ENCODE peak calls at places on chromosomes 7 and 10, in five cellular contexts. One of them, this sample, is unnamed.

GRCh38 chr7:12025246-12025645 is 185.8 kb upstream of the TMEM106B start:
- DNase-seq in HCT116: no peak
- DNase-seq in H1: no peak
- DNase-seq in K562: no peak
- DNase-seq in prostate gland: no peak
- DNase-seq in this sample: no peak

GRCh38 chr10:6660460-6660859 is 80.4 kb upstream of the PRKCQ start:
- DNase-seq in HCT116: no peak
- DNase-seq in H1: no peak
- DNase-seq in K562: no peak
- DNase-seq in prostate gland: no peak
- DNase-seq in this sample: no peak

GRCh38 chr7:118175751-118176150 is 8.2 kb upstream of the LSM8 start:
- DNase-seq in HCT116: no peak
- DNase-seq in H1: no peak
- DNase-seq in K562: no peak
- DNase-seq in prostate gland: no peak
- DNase-seq in this sample: no peak

GRCh38 chr7:82605247-82605864 is 161.8 kb upstream of the CACNA2D1 start:
- DNase-seq in HCT116: peak; percentile 18
- DNase-seq in H1: no peak
- DNase-seq in K562: peak; percentile 29
- DNase-seq in prostate gland: no peak
- DNase-seq in this sample: no peak

GRCh38 chr7:130118801-130119200 is 48.5 kb downstream of the KLHDC10 start:
- DNase-seq in HCT116: no peak
- DNase-seq in H1: no peak
- DNase-seq in K562: no peak
- DNase-seq in prostate gland: no peak
- DNase-seq in this sample: no peak

GRCh38 chr10:21511931-21512330 is 13.6 kb downstream of the SKIDA1 start:
- DNase-seq in HCT116: no peak
- DNase-seq in H1: no peak
- DNase-seq in K562: no peak
- DNase-seq in prostate gland: no peak
- DNase-seq in this sample: no peak

GRCh38 chr10:113982745-113983144 is 60.9 kb upstream of the ADRB1 start:
- DNase-seq in HCT116: no peak
- DNase-seq in H1: no peak
- DNase-seq in K562: no peak
- DNase-seq in prostate gland: peak; percentile 73
- DNase-seq in this sample: no peak

GRCh38 chr7:101122933-101123702 is 3.8 kb upstream of the SERPINE1 start:
- DNase-seq in HCT116: no peak
- DNase-seq in H1: no peak
- DNase-seq in K562: no peak
- DNase-seq in prostate gland: no peak
- DNase-seq in this sample: no peak

GRCh38 chr7:11373546-11374142 is 400.0 kb downstream of the PHF14 start:
- DNase-seq in HCT116: peak; percentile 23
- DNase-seq in H1: no peak
- DNase-seq in K562: peak; percentile 9
- DNase-seq in prostate gland: no peak
- DNase-seq in this sample: no peak

GRCh38 chr7:74052628-74053027 is 24.7 kb downstream of the ELN start:
- DNase-seq in HCT116: no peak
- DNase-seq in H1: no peak
- DNase-seq in K562: no peak
- DNase-seq in prostate gland: no peak
- DNase-seq in this sample: no peak

GRCh38 chr7:142345817-142346216 is 88.0 kb upstream of the PRSS58 start:
- DNase-seq in HCT116: no peak
- DNase-seq in H1: no peak
- DNase-seq in K562: no peak
- DNase-seq in prostate gland: no peak
- DNase-seq in this sample: no peak

GRCh38 chr7:8130663-8131062 is 131.3 kb downstream of the ICA1 start:
- DNase-seq in HCT116: no peak
- DNase-seq in H1: no peak
- DNase-seq in K562: no peak
- DNase-seq in prostate gland: no peak
- DNase-seq in this sample: no peak

GRCh38 chr7:8129323-8129659 is 132.7 kb downstream of the ICA1 start:
- DNase-seq in HCT116: no peak
- DNase-seq in H1: no peak
- DNase-seq in K562: no peak
- DNase-seq in prostate gland: no peak
- DNase-seq in this sample: no peak

GRCh38 chr7:8126768-8127167 is 135.2 kb downstream of the ICA1 start:
- DNase-seq in HCT116: no peak
- DNase-seq in H1: no peak
- DNase-seq in K562: no peak
- DNase-seq in prostate gland: no peak
- DNase-seq in this sample: no peak

GRCh38 chr7:8125680-8126444 is 136.1 kb downstream of the ICA1 start:
- DNase-seq in HCT116: no peak
- DNase-seq in H1: no peak
- DNase-seq in K562: no peak
- DNase-seq in prostate gland: no peak
- DNase-seq in this sample: no peak

GRCh38 chr7:8128457-8129322 is 133.3 kb downstream of the ICA1 start:
- DNase-seq in HCT116: no peak
- DNase-seq in H1: no peak
- DNase-seq in K562: no peak
- DNase-seq in prostate gland: no peak
- DNase-seq in this sample: no peak
- TF ChIP-seq POLR2A in HCT116: no peak
- TF ChIP-seq POLR2A in H1: no peak
- TF ChIP-seq POLR2A in K562: no peak
- TF ChIP-seq POLR2A in prostate gland: no peak
- TF ChIP-seq POLR2A in this sample: no peak

GRCh38 chr10:44858988-44859387 is 52.1 kb upstream of the TMEM72 start:
- DNase-seq in HCT116: no peak
- DNase-seq in H1: no peak
- DNase-seq in K562: no peak
- DNase-seq in prostate gland: no peak
- DNase-seq in this sample: no peak
- H3K4me1 ChIP-seq in HCT116: peaks cover under 1% of the 10 kb centered on the region
- H3K4me1 ChIP-seq in H1: peaks cover 16% of the 10 kb centered on the region
- H3K4me1 ChIP-seq in K562: no peaks in the 10 kb centered on the region
- H3K4me1 ChIP-seq in prostate gland: no peaks in the 10 kb centered on the region
- H3K4me1 ChIP-seq in this sample: peaks cover 16% of the 10 kb centered on the region

GRCh38 chr10:44065788-44066075 is 319.2 kb downstream of the CXCL12 start:
- DNase-seq in HCT116: no peak
- DNase-seq in H1: no peak
- DNase-seq in K562: no peak
- DNase-seq in prostate gland: no peak
- DNase-seq in this sample: no peak
- TF ChIP-seq POLR2AphosphoS5 in HCT116: no peak
- TF ChIP-seq POLR2AphosphoS5 in H1: no peak
- TF ChIP-seq POLR2AphosphoS5 in K562: no peak
- TF ChIP-seq POLR2AphosphoS5 in prostate gland: no peak
- TF ChIP-seq POLR2AphosphoS5 in this sample: no peak

GRCh38 chr10:116610443-116611152 is 10.2 kb upstream of the PNLIPRP2 start:
- DNase-seq in HCT116: no peak
- DNase-seq in H1: no peak
- DNase-seq in K562: no peak
- DNase-seq in prostate gland: no peak
- DNase-seq in this sample: no peak

GRCh38 chr10:116611153-116611545 is 9.6 kb upstream of the PNLIPRP2 start:
- DNase-seq in HCT116: no peak
- DNase-seq in H1: no peak
- DNase-seq in K562: no peak
- DNase-seq in prostate gland: no peak
- DNase-seq in this sample: no peak

GRCh38 chr10:116607336-116607735 is 13.4 kb upstream of the PNLIPRP2 start:
- DNase-seq in HCT116: no peak
- DNase-seq in H1: no peak
- DNase-seq in K562: no peak
- DNase-seq in prostate gland: no peak
- DNase-seq in this sample: no peak

GRCh38 chr10:116606061-116606483 is 14.7 kb upstream of the PNLIPRP2 start:
- DNase-seq in HCT116: no peak
- DNase-seq in H1: no peak
- DNase-seq in K562: no peak
- DNase-seq in prostate gland: no peak
- DNase-seq in this sample: no peak

GRCh38 chr10:116608683-116609594 is 11.8 kb upstream of the PNLIPRP2 start:
- DNase-seq in HCT116: no peak
- DNase-seq in H1: no peak
- DNase-seq in K562: no peak
- DNase-seq in prostate gland: no peak
- DNase-seq in this sample: no peak
- TF ChIP-seq POLR2A in HCT116: no peak
- TF ChIP-seq POLR2A in H1: no peak
- TF ChIP-seq POLR2A in K562: no peak
- TF ChIP-seq POLR2A in prostate gland: no peak
- TF ChIP-seq POLR2A in this sample: no peak

GRCh38 chr10:62059424-62059913 is 158.0 kb downstream of the ARID5B start:
- DNase-seq in HCT116: no peak
- DNase-seq in H1: no peak
- DNase-seq in K562: no peak
- DNase-seq in prostate gland: no peak
- DNase-seq in this sample: no peak

GRCh38 chr10:62067560-62067959 is 166.1 kb downstream of the ARID5B start:
- DNase-seq in HCT116: no peak
- DNase-seq in H1: no peak
- DNase-seq in K562: no peak
- DNase-seq in prostate gland: no peak
- DNase-seq in this sample: no peak

GRCh38 chr10:62062028-62062427 is 160.5 kb downstream of the ARID5B start:
- DNase-seq in HCT116: no peak
- DNase-seq in H1: no peak
- DNase-seq in K562: no peak
- DNase-seq in prostate gland: no peak
- DNase-seq in this sample: no peak

GRCh38 chr10:62062752-62063512 is 161.4 kb downstream of the ARID5B start:
- DNase-seq in HCT116: no peak
- DNase-seq in H1: no peak
- DNase-seq in K562: no peak
- DNase-seq in prostate gland: no peak
- DNase-seq in this sample: no peak

DNA sequence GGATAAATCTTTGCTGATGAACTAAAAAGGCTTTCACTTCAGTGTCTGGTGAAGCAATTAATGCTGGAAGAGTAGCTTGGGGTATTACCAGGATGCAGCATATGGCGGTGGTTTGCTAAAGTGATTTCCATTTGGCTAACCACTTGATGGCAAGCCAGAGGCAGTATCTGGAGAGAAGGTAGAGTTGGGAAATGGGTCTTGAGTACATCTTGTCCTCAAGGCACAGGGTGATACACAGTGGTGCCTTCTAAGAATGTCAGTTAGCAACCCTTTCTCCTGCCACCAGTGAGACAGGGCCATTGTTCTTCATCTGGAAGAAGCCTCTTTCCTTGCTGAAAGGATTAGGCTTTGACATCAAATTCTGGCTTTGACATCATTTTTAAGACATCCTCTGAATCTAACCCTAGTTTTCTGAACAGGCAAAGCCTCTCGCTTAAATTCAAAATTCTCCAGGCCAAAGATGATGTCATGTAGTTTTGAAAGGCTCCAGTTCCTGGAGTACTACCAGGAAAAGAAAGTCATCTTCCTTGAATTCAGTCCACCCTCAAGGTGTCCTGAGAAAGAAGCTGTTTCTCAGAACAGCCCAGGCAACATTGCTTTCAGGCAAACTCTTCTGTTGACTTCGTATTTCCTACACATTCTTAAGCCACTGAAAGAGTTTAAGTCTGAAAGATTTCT is 162.4 kb downstream of the ARID5B start:
- DNase-seq in HCT116: no peak
- DNase-seq in H1: no peak
- DNase-seq in K562: peak; percentile 28
- DNase-seq in prostate gland: no peak
- DNase-seq in this sample: no peak
- H3K4me1 ChIP-seq in HCT116: no peaks in the 10 kb centered on the region
- H3K4me1 ChIP-seq in H1: no peaks in the 10 kb centered on the region
- H3K4me1 ChIP-seq in K562: peaks cover 5% of the 10 kb centered on the region
- H3K4me1 ChIP-seq in prostate gland: no peaks in the 10 kb centered on the region
- H3K4me1 ChIP-seq in this sample: peaks cover 60% of the 10 kb centered on the region

DNA sequence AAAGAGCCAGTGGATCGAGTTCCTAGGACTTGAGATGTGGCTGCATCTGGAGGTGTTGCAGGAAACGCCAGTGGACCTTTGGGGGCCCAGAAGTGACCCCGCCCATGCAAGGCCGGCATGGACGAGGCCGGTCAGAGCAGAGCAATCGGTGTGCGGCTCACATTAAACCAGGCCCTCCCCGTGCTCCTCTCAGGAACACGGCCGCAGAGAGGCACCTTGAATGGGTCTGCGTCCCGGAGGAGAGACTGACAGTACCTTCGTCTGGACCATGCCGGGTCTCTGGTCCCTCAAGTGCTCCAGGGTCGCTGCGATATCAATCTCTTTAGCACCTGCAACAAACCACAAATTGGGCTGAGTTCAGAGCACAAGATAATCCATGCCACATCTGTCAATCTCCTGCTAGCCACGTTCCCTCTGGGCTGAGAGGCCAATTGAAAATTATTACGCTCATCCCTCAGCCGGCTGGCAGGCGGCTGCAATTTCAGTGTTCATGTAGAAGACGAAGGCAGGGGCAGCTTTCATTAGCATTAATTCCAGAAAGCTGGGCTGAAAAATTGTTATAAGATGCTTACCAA is 212.0 kb downstream of the DNAJB6 start:
- DNase-seq in HCT116: no peak
- DNase-seq in H1: no peak
- DNase-seq in K562: no peak
- DNase-seq in prostate gland: no peak
- DNase-seq in this sample: peak; percentile 74
- TF ChIP-seq POLR2AphosphoS5 in HCT116: no peak
- TF ChIP-seq POLR2AphosphoS5 in H1: no peak
- TF ChIP-seq POLR2AphosphoS5 in K562: no peak
- TF ChIP-seq POLR2AphosphoS5 in prostate gland: no peak
- TF ChIP-seq POLR2AphosphoS5 in this sample: no peak

DNA sequence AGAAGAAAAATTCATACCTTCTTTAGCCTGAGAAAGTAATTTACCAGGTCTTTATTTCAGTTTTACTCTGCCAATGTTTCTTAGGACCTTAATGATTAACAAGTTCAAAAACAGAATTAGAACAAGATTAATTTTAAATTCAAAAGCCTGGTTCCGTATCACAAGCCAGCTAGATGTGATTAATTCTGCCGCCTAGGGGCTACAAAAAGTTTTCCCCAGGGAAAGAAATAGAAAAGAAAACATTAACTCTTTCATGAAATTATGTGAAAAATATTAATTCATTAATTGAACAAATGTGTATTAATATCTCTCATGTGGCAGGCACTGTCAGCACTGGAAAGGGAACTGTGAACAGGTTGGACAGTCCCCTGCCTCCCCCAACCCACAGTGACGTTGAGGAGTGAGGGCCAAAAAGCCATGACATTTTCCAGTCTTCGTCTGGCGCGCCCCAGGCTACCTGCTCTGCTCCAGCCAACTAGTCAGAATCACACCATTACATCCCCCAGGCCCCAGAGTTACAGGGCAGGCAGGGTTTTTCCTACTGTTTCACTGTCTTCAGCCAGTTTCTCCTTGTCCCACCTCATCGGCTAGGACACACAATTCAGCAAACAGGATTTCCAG is 20.1 kb downstream of the TMEM176A start:
- DNase-seq in HCT116: no peak
- DNase-seq in H1: no peak
- DNase-seq in K562: no peak
- DNase-seq in prostate gland: no peak
- DNase-seq in this sample: no peak
- TF ChIP-seq POLR2A in HCT116: no peak
- TF ChIP-seq POLR2A in H1: no peak
- TF ChIP-seq POLR2A in K562: no peak
- TF ChIP-seq POLR2A in prostate gland: no peak
- TF ChIP-seq POLR2A in this sample: no peak